ENCODE peak calls at places on chromosome 10, in four cellular contexts. P, X, W and K are unnamed samples.

GRCh38 chr10:28291881-28292297 is 11.0 kb downstream of the MPP7 start:
- DNase-seq in W (no peak), X (no peak), P (peak; percentile 93), K (no peak)

GRCh38 chr10:77226871-77227557 is 410.6 kb downstream of the KCNMA1 start:
- DNase-seq in X (no peak), P (peak; percentile 61), W (no peak), K (no peak)

GRCh38 chr10:16585103-16585502 is 63.4 kb upstream of the C1QL3 start:
- DNase-seq in W (no peak), X (no peak), P (no peak), K (no peak)

GRCh38 chr10:133365461-133366129 is 7.6 kb downstream of the ECHS1 start:
- DNase-seq in P (no peak), X (no peak), W (no peak), K (no peak)

GRCh38 chr10:46550076-46550790 is 6.2 kb downstream of the GPRIN2 start:
- DNase-seq in W (peak; percentile 58), X (peak; percentile 68), P (no peak), K (no peak)

GRCh38 chr10:3486346-3487065 is 298.5 kb downstream of the KLF6 start:
- DNase-seq in X (no peak), P (peak; percentile 57), W (no peak), K (no peak)

GRCh38 chr10:123421461-123421860 is 244.7 kb upstream of the GPR26 start:
- DNase-seq in X (no peak), W (no peak), P (no peak), K (no peak)

GRCh38 chr10:664893-665292 is 24.6 kb downstream of the DIP2C start:
- DNase-seq in P (no peak), W (no peak), X (no peak), K (no peak)

GRCh38 chr10:112852308-112852707 is 97.7 kb upstream of the TCF7L2 start:
- DNase-seq in W (peak; percentile 72), P (no peak), X (no peak), K (peak; percentile 58)

GRCh38 chr10:90579602-90580242 is 278.1 kb downstream of the HTR7 start:
- DNase-seq in X (no peak), W (no peak), P (peak; percentile 52), K (peak; percentile 7)

GRCh38 chr10:57694956-57695605 is 572.6 kb downstream of the IPMK start:
- DNase-seq in X (no peak), W (no peak), P (peak; percentile 26), K (no peak)

GRCh38 chr10:80266513-80266863 is 23.0 kb downstream of the MAT1A start:
- DNase-seq in P (no peak), W (no peak), X (no peak), K (no peak)

GRCh38 chr10:89861584-89862287 is 160.3 kb downstream of the KIF20B start:
- DNase-seq in W (no peak), P (peak; percentile 42), X (no peak), K (no peak)

GRCh38 chr10:42980553-42981357 is 96.1 kb upstream of the RET start:
- DNase-seq in P (no peak), W (no peak), X (peak; percentile 49), K (no peak)

GRCh38 chr10:32271617-32272016 is 75.3 kb downstream of the EPC1 start:
- DNase-seq in W (no peak), X (no peak), P (peak; percentile 64), K (no peak)

GRCh38 chr10:33008499-33009243 is 50.6 kb upstream of the ITGB1 start:
- DNase-seq in W (peak; percentile 63), X (no peak), P (peak; percentile 92), K (peak; percentile 70)

GRCh38 chr10:36421999-36422398 is 703.4 kb upstream of the ANKRD30A start:
- DNase-seq in W (no peak), X (no peak), P (no peak), K (no peak)

GRCh38 chr10:13294784-13295183 is 5.1 kb downstream of the PHYH start:
- DNase-seq in P (no peak), W (no peak), X (no peak), K (no peak)

GRCh38 chr10:13296476-13296875 is 3.4 kb downstream of the PHYH start:
- DNase-seq in X (no peak), W (no peak), P (no peak), K (no peak)

GRCh38 chr10:13302821-13303555 is 3.1 kb upstream of the PHYH start:
- DNase-seq in P (no peak), X (no peak), W (no peak), K (no peak)

GRCh38 chr10:13298748-13299436 is 972 bp downstream of the PHYH start:
- DNase-seq in P (no peak), W (no peak), X (no peak), K (no peak)

GRCh38 chr10:13299437-13300287 is at the start of gene PHYH:
- DNase-seq in P (peak; percentile 74), X (peak; percentile 95), W (peak; percentile 98), K (peak; percentile 82)
- TF ChIP-seq POLR2A in P (peak; percentile 51), X (peak; percentile 55), W (peak; percentile 96), K (peak; percentile 71)

GRCh38 chr10:71472912-71473311 is 76.2 kb downstream of the CDH23 start:
- DNase-seq in P (no peak), W (no peak), X (peak; percentile 41), K (no peak)

GRCh38 chr10:71472466-71472865 is 75.7 kb downstream of the CDH23 start:
- DNase-seq in W (peak; percentile 96), X (peak; percentile 33), P (no peak), K (no peak)

GRCh38 chr10:71475243-71475871 is 78.6 kb downstream of the CDH23 start:
- DNase-seq in P (no peak), X (no peak), W (peak; percentile 81), K (peak; percentile 23)

GRCh38 chr10:71474702-71475242 is 78.1 kb downstream of the CDH23 start:
- DNase-seq in W (no peak), X (no peak), P (no peak), K (no peak)

GRCh38 chr10:71473671-71474599 is 77.2 kb downstream of the CDH23 start:
- DNase-seq in P (no peak), W (peak; percentile 97), X (peak; percentile 30), K (no peak)
- TF ChIP-seq CTCF in P (no peak), W (no peak), X (no peak), K (no peak)

GRCh38 chr10:100656479-100656878 is 88.9 kb upstream of the PAX2 start:
- DNase-seq in W (no peak), P (no peak), X (no peak), K (no peak)
- H3K4me3 ChIP-seq in W (no peak overlapping the region), P (peak overlapping the region; percentile 23), X (peak overlapping the region; percentile 26), K (no peak overlapping the region)

DNA sequence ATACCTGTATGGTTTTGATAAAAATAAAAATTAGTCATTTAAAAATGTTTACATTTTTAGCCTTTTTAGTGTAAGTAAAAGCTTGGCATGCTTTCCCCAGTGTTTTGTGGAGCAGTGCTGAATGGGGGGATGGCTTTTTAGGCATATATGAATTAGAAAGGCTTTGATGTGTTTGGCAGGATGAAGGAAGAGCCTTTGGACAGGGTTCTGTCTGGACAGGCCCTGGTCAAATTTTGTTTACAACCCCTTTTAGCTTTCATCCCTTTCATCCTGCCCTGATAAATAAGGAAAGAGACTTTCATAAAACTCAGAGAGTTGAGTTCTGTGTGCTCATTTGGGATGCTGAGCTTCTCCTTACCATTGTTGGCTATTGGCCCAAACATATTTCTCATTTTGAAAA is 68.1 kb upstream of the PHYHIPL start:
- DNase-seq in P (no peak), X (no peak), W (no peak), K (no peak)
- TF ChIP-seq POLR2A in P (no peak), X (no peak), W (no peak), K (no peak)